ENCODE peak calls at places on chromosomes 4 and X, in seven cellular contexts. One of them, this sample, is unnamed.

GRCh38 chrX:112120737-112121136 is 38.2 kb upstream of the TRPC5 start:
- DNase-seq in right atrium auricular region: no peak
- DNase-seq in H7: no peak
- DNase-seq in coronary artery: no peak
- DNase-seq in cardiac muscle cell: no peak
- DNase-seq in AG04450: no peak
- DNase-seq in SJSA1: no peak
- DNase-seq in this sample: no peak

GRCh38 chrX:44244008-44244407 is 99.5 kb downstream of the EFHC2 start:
- DNase-seq in right atrium auricular region: no peak
- DNase-seq in H7: no peak
- DNase-seq in coronary artery: no peak
- DNase-seq in cardiac muscle cell: peak
- DNase-seq in AG04450: no peak
- DNase-seq in SJSA1: peak
- DNase-seq in this sample: peak

GRCh38 chr4:40283968-40284367 is 51.2 kb upstream of the CHRNA9 start:
- DNase-seq in right atrium auricular region: no peak
- DNase-seq in H7: no peak
- DNase-seq in coronary artery: no peak
- DNase-seq in cardiac muscle cell: no peak
- DNase-seq in AG04450: no peak
- DNase-seq in SJSA1: peak
- DNase-seq in this sample: peak

GRCh38 chrX:9662148-9662547 is 103.5 kb downstream of the GPR143 start:
- DNase-seq in right atrium auricular region: no peak
- DNase-seq in H7: no peak
- DNase-seq in coronary artery: peak
- DNase-seq in cardiac muscle cell: peak
- DNase-seq in AG04450: no peak
- DNase-seq in SJSA1: peak
- DNase-seq in this sample: peak

GRCh38 chr4:88350786-88351185 is 27.9 kb upstream of the HERC6 start:
- DNase-seq in right atrium auricular region: no peak
- DNase-seq in H7: no peak
- DNase-seq in coronary artery: no peak
- DNase-seq in cardiac muscle cell: no peak
- DNase-seq in AG04450: no peak
- DNase-seq in SJSA1: no peak
- DNase-seq in this sample: no peak

GRCh38 chr4:4734425-4734824 is 125.0 kb upstream of the MSX1 start:
- DNase-seq in right atrium auricular region: no peak
- DNase-seq in H7: no peak
- DNase-seq in coronary artery: no peak
- DNase-seq in cardiac muscle cell: no peak
- DNase-seq in AG04450: no peak
- DNase-seq in SJSA1: no peak
- DNase-seq in this sample: no peak

GRCh38 chrX:105190252-105190853 is 30.1 kb downstream of the TEX13A start:
- DNase-seq in right atrium auricular region: no peak
- DNase-seq in H7: no peak
- DNase-seq in coronary artery: no peak
- DNase-seq in cardiac muscle cell: peak
- DNase-seq in AG04450: no peak
- DNase-seq in SJSA1: peak
- DNase-seq in this sample: peak

GRCh38 chrX:105876658-105877057 is 54.3 kb downstream of the NRK start:
- DNase-seq in right atrium auricular region: no peak
- DNase-seq in H7: no peak
- DNase-seq in coronary artery: no peak
- DNase-seq in cardiac muscle cell: peak
- DNase-seq in AG04450: no peak
- DNase-seq in SJSA1: no peak
- DNase-seq in this sample: peak

GRCh38 chr4:176837176-176837915 is 44.6 kb upstream of the VEGFC start:
- DNase-seq in right atrium auricular region: no peak
- DNase-seq in H7: no peak
- DNase-seq in coronary artery: no peak
- DNase-seq in cardiac muscle cell: no peak
- DNase-seq in AG04450: no peak
- DNase-seq in SJSA1: no peak
- DNase-seq in this sample: no peak

GRCh38 chr4:63370997-63371396 is 1038.3 kb downstream of the TECRL start:
- DNase-seq in right atrium auricular region: no peak
- DNase-seq in H7: peak
- DNase-seq in coronary artery: no peak
- DNase-seq in cardiac muscle cell: no peak
- DNase-seq in AG04450: no peak
- DNase-seq in SJSA1: no peak
- DNase-seq in this sample: no peak

GRCh38 chrX:56788717-56789122 is 59.7 kb downstream of the NBDY start:
- DNase-seq in right atrium auricular region: no peak
- DNase-seq in H7: no peak
- DNase-seq in coronary artery: peak
- DNase-seq in cardiac muscle cell: peak
- DNase-seq in AG04450: no peak
- DNase-seq in SJSA1: no peak
- DNase-seq in this sample: no peak

GRCh38 chrX:1658083-1658463 is 43.2 kb downstream of the ASMT start:
- DNase-seq in right atrium auricular region: no peak
- DNase-seq in H7: no peak
- DNase-seq in coronary artery: no peak
- DNase-seq in cardiac muscle cell: no peak
- DNase-seq in AG04450: no peak
- DNase-seq in SJSA1: no peak
- DNase-seq in this sample: no peak

GRCh38 chr4:109879081-109879480 is 31.2 kb downstream of the LRIT3 start:
- DNase-seq in right atrium auricular region: no peak
- DNase-seq in H7: no peak
- DNase-seq in coronary artery: no peak
- DNase-seq in cardiac muscle cell: no peak
- DNase-seq in AG04450: no peak
- DNase-seq in SJSA1: no peak
- DNase-seq in this sample: no peak

GRCh38 chr4:89175611-89176010 is 64.3 kb downstream of the TIGD2 start:
- DNase-seq in right atrium auricular region: no peak
- DNase-seq in H7: no peak
- DNase-seq in coronary artery: no peak
- DNase-seq in cardiac muscle cell: no peak
- DNase-seq in AG04450: no peak
- DNase-seq in SJSA1: no peak
- DNase-seq in this sample: no peak

GRCh38 chr4:77003400-77003799 is 53.8 kb downstream of the SEPTIN11 start:
- DNase-seq in right atrium auricular region: no peak
- DNase-seq in H7: no peak
- DNase-seq in coronary artery: no peak
- DNase-seq in cardiac muscle cell: no peak
- DNase-seq in AG04450: no peak
- DNase-seq in SJSA1: no peak
- DNase-seq in this sample: no peak

GRCh38 chr4:38001927-38002326 is 41.7 kb downstream of the PTTG2 start:
- DNase-seq in right atrium auricular region: no peak
- DNase-seq in H7: peak
- DNase-seq in coronary artery: no peak
- DNase-seq in cardiac muscle cell: no peak
- DNase-seq in AG04450: no peak
- DNase-seq in SJSA1: peak
- DNase-seq in this sample: no peak

GRCh38 chr4:25307596-25307995 is 5.0 kb upstream of the ZCCHC4 start:
- DNase-seq in right atrium auricular region: no peak
- DNase-seq in H7: no peak
- DNase-seq in coronary artery: no peak
- DNase-seq in cardiac muscle cell: peak
- DNase-seq in AG04450: no peak
- DNase-seq in SJSA1: no peak
- DNase-seq in this sample: no peak

GRCh38 chr4:139901516-139902327 is 236.1 kb downstream of the MGST2 start:
- DNase-seq in right atrium auricular region: no peak
- DNase-seq in H7: no peak
- DNase-seq in coronary artery: no peak
- DNase-seq in cardiac muscle cell: no peak
- DNase-seq in AG04450: no peak
- DNase-seq in SJSA1: peak
- DNase-seq in this sample: peak

GRCh38 chrX:69060631-69061408 is 104.4 kb downstream of the PJA1 start:
- DNase-seq in right atrium auricular region: peak
- DNase-seq in H7: peak
- DNase-seq in coronary artery: peak
- DNase-seq in cardiac muscle cell: peak
- DNase-seq in AG04450: no peak
- DNase-seq in SJSA1: no peak
- DNase-seq in this sample: peak

GRCh38 chrX:85243761-85244410 is at the start of the genes SATL1 and ZNF711:
- DNase-seq in right atrium auricular region: peak
- DNase-seq in H7: peak
- DNase-seq in coronary artery: no peak
- DNase-seq in cardiac muscle cell: peak
- DNase-seq in AG04450: no peak
- DNase-seq in SJSA1: peak
- DNase-seq in this sample: peak
- H3K4me3 ChIP-seq in right atrium auricular region: peak
- H3K4me3 ChIP-seq in H7: peak
- H3K4me3 ChIP-seq in coronary artery: peak
- H3K4me3 ChIP-seq in cardiac muscle cell: peak
- H3K4me3 ChIP-seq in AG04450: peak
- H3K4me3 ChIP-seq in SJSA1: peak
- H3K4me3 ChIP-seq in this sample: peak

DNA sequence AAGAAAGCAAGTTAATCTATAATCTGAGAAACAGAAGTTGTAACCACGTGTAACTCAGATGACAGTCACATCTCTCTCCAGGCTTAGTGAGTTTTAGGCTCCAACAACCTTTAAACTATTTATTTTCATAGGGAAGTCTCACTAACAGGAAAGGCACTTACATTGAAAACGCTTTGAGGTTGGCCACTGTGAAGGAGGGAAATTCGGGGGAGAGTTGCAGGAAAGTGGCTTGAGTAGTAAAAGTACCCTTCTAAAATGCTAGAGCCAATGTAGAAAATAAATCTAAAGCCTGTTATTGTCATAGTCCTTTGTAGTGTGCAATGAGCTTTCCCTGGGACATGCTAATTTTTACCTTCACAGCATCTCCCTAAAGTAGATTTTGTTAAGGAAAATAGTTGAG is 995 bp upstream of the NFXL1 start:
- DNase-seq in right atrium auricular region: no peak
- DNase-seq in H7: no peak
- DNase-seq in coronary artery: no peak
- DNase-seq in cardiac muscle cell: no peak
- DNase-seq in AG04450: no peak
- DNase-seq in SJSA1: no peak
- DNase-seq in this sample: no peak
- H3K4me3 ChIP-seq in right atrium auricular region: no peak
- H3K4me3 ChIP-seq in H7: no peak
- H3K4me3 ChIP-seq in coronary artery: no peak
- H3K4me3 ChIP-seq in cardiac muscle cell: no peak
- H3K4me3 ChIP-seq in AG04450: no peak
- H3K4me3 ChIP-seq in SJSA1: no peak
- H3K4me3 ChIP-seq in this sample: no peak

GRCh38 chr4:121764303-121764701 is 662 bp downstream of the SMIM43 start:
- DNase-seq in right atrium auricular region: no peak
- DNase-seq in H7: no peak
- DNase-seq in coronary artery: no peak
- DNase-seq in cardiac muscle cell: no peak
- DNase-seq in AG04450: no peak
- DNase-seq in SJSA1: no peak
- DNase-seq in this sample: no peak
- H3K4me3 ChIP-seq in right atrium auricular region: peak
- H3K4me3 ChIP-seq in H7: peak
- H3K4me3 ChIP-seq in coronary artery: peak
- H3K4me3 ChIP-seq in cardiac muscle cell: peak
- H3K4me3 ChIP-seq in AG04450: peak
- H3K4me3 ChIP-seq in SJSA1: peak
- H3K4me3 ChIP-seq in this sample: peak

GRCh38 chr4:74531952-74532794 is 87.2 kb downstream of the AREG start:
- DNase-seq in right atrium auricular region: no peak
- DNase-seq in H7: peak
- DNase-seq in coronary artery: no peak
- DNase-seq in cardiac muscle cell: peak
- DNase-seq in AG04450: peak
- DNase-seq in SJSA1: peak
- DNase-seq in this sample: peak
- H3K4me3 ChIP-seq in right atrium auricular region: no peak
- H3K4me3 ChIP-seq in H7: no peak
- H3K4me3 ChIP-seq in coronary artery: no peak
- H3K4me3 ChIP-seq in cardiac muscle cell: no peak
- H3K4me3 ChIP-seq in AG04450: no peak
- H3K4me3 ChIP-seq in SJSA1: no peak
- H3K4me3 ChIP-seq in this sample: no peak

DNA sequence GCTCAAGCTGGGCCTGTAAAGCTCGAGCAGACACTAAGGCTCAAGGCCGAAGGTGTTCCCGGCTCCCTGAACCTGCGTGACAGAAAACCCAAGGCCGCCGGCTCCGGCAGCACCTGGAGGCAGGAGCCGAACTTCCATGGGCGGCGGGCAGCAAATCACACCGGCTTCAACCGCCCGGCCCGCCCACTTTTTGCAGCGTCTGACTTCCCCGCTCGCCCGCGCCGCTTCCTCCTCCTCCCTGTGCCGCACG is 940 bp upstream of the NSD2 start:
- DNase-seq in right atrium auricular region: peak
- DNase-seq in H7: peak
- DNase-seq in coronary artery: peak
- DNase-seq in cardiac muscle cell: peak
- DNase-seq in AG04450: no peak
- DNase-seq in SJSA1: no peak
- DNase-seq in this sample: peak
- H3K4me3 ChIP-seq in right atrium auricular region: peak
- H3K4me3 ChIP-seq in H7: peak
- H3K4me3 ChIP-seq in coronary artery: peak
- H3K4me3 ChIP-seq in cardiac muscle cell: peak
- H3K4me3 ChIP-seq in AG04450: peak
- H3K4me3 ChIP-seq in SJSA1: peak
- H3K4me3 ChIP-seq in this sample: peak

GRCh38 chr4:384311-385010 is 46.8 kb downstream of the ZNF141 start:
- DNase-seq in right atrium auricular region: no peak
- DNase-seq in H7: no peak
- DNase-seq in coronary artery: no peak
- DNase-seq in cardiac muscle cell: no peak
- DNase-seq in AG04450: no peak
- DNase-seq in SJSA1: no peak
- DNase-seq in this sample: no peak
- H3K4me3 ChIP-seq in right atrium auricular region: no peak
- H3K4me3 ChIP-seq in H7: no peak
- H3K4me3 ChIP-seq in coronary artery: no peak
- H3K4me3 ChIP-seq in cardiac muscle cell: no peak
- H3K4me3 ChIP-seq in AG04450: no peak
- H3K4me3 ChIP-seq in SJSA1: no peak
- H3K4me3 ChIP-seq in this sample: no peak

DNA sequence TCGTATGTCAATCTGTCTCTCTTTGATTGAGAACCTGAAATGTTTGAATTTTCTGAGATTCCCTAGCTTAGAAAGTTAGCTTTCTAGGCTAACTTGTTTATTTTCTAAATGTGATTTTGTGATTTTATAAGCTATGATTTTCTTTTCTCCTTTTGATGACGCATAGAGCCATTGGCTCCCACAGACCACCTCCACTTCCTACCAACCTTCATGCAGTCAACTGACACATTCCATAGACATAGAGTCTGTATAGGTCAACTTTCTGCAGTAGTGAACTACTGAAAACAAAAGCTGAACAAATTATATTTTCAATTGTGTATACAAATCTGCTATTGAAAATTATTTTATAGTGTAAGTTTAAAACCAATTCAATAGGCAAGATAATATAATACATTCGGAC is 2.8 kb upstream of the SULT1B1 start:
- DNase-seq in right atrium auricular region: no peak
- DNase-seq in H7: no peak
- DNase-seq in coronary artery: no peak
- DNase-seq in cardiac muscle cell: no peak
- DNase-seq in AG04450: no peak
- DNase-seq in SJSA1: no peak
- DNase-seq in this sample: no peak
- H3K4me3 ChIP-seq in right atrium auricular region: no peak
- H3K4me3 ChIP-seq in H7: no peak
- H3K4me3 ChIP-seq in coronary artery: no peak
- H3K4me3 ChIP-seq in cardiac muscle cell: no peak
- H3K4me3 ChIP-seq in AG04450: no peak
- H3K4me3 ChIP-seq in SJSA1: no peak
- H3K4me3 ChIP-seq in this sample: no peak